ENCODE peak calls at places on chromosomes 12 and 14, in five cellular contexts. Z is activated naive CD8-positive, alpha-beta T cell treated with anti-CD3 and anti-CD28 coated beads, Interleukin-2, amount 10 ng/mL, durations not matched to agents 7 days and 5 days; A is CD4-positive, alpha-beta T cell; F is Right ventricle myocardium inferior; B is body of pancreas. W is an unnamed sample.

GRCh38 chr12:50212071-50212467 is 44.9 kb upstream of the CERS5 start:
- ATAC-seq in Z (peak), A (peak), F (no peak), B (no peak), W (no peak)

GRCh38 chr14:65238456-65238855 is 136.1 kb upstream of the MAX start:
- ATAC-seq in Z (no peak), A (no peak), F (no peak), B (peak), W (no peak)

GRCh38 chr14:104531421-104532190 is 48.0 kb upstream of the C14orf180 start:
- ATAC-seq in Z (no peak), A (no peak), F (peak), B (no peak), W (no peak)

GRCh38 chr12:6644903-6645302 is 2.3 kb downstream of the ACRBP start:
- ATAC-seq in Z (no peak), A (no peak), F (no peak), B (no peak), W (no peak)

GRCh38 chr12:45017916-45018315 is 33.0 kb downstream of the DBX2 start:
- ATAC-seq in Z (no peak), A (no peak), F (no peak), B (no peak), W (no peak)

GRCh38 chr14:50303744-50304471 is 8.1 kb downstream of the L2HGDH start:
- ATAC-seq in Z (no peak), A (no peak), F (peak), B (peak), W (no peak)

GRCh38 chr12:101768781-101769180 is 29.5 kb upstream of the SYCP3 start:
- ATAC-seq in Z (no peak), A (no peak), F (no peak), B (no peak), W (no peak)

GRCh38 chr14:44962573-44963528 is 861 bp downstream of the TOGARAM1 start:
- ATAC-seq in Z (no peak), A (no peak), F (peak), B (peak), W (no peak)

GRCh38 chr14:93951798-93952540 is 24.4 kb downstream of the ASB2 start:
- ATAC-seq in Z (no peak), A (no peak), F (no peak), B (no peak), W (no peak)

GRCh38 chr14:104715871-104716270 is 8.2 kb upstream of the ADSS1 start:
- ATAC-seq in Z (no peak), A (no peak), F (no peak), B (no peak), W (no peak)

GRCh38 chr14:66087231-66087630 is 398.9 kb upstream of the CCDC196 start:
- ATAC-seq in Z (no peak), A (no peak), F (no peak), B (no peak), W (no peak)

GRCh38 chr14:104856157-104856868 is 8.8 kb upstream of the CEP170B start:
- ATAC-seq in Z (no peak), A (no peak), F (no peak), B (no peak), W (peak)

GRCh38 chr14:67533754-67534085 is 630 bp downstream of the PLEKHH1 start:
- ATAC-seq in Z (no peak), A (no peak), F (no peak), B (peak), W (no peak)

GRCh38 chr14:80215756-80216581 is 4.7 kb upstream of the DIO2 start:
- ATAC-seq in Z (no peak), A (no peak), F (peak), B (no peak), W (no peak)

GRCh38 chr12:47186246-47186645 is 106.5 kb upstream of the AMIGO2 start:
- ATAC-seq in Z (no peak), A (no peak), F (no peak), B (no peak), W (no peak)

GRCh38 chr12:54428050-54429013 is 9.3 kb upstream of the ITGA5 start:
- ATAC-seq in Z (no peak), A (peak), F (peak), B (peak), W (no peak)

GRCh38 chr12:107231269-107231668 is 137.9 kb upstream of the CRY1 start:
- ATAC-seq in Z (no peak), A (no peak), F (no peak), B (no peak), W (no peak)

GRCh38 chr12:90061834-90062233 is 353.2 kb upstream of the ATP2B1 start:
- ATAC-seq in Z (no peak), A (no peak), F (no peak), B (no peak), W (no peak)

W was measured in stimulated activated memory B cell treated with anti-CD40 and anti-IgM and Interleukin-4, amounts not matched to agents 10 μg/mL and 1 μg/mL and 100 μg/mL, for 72 hours.